ENCODE peak calls at places on chromosomes 6 and 20, in five cellular contexts. One of them, this sample, is unnamed.

GRCh38 chr6:167569879-167570278 is 245.0 kb downstream of the TTLL2 start:
- DNase-seq in CD4-positive, alpha-beta memory T cell: no peak
- DNase-seq in upper lobe of right lung: no peak
- DNase-seq in Panc1: no peak
- DNase-seq in heart right ventricle: no peak
- DNase-seq in this sample: no peak

GRCh38 chr6:137277971-137278602 is 58.9 kb upstream of the IFNGR1 start:
- DNase-seq in upper lobe of right lung: no peak
- DNase-seq in Panc1: peak
- DNase-seq in CD4-positive, alpha-beta memory T cell: no peak
- DNase-seq in heart right ventricle: no peak
- DNase-seq in this sample: no peak

GRCh38 chr6:34284563-34285545 is 36.0 kb upstream of the SMIM29 start:
- DNase-seq in CD4-positive, alpha-beta memory T cell: no peak
- DNase-seq in heart right ventricle: peak
- DNase-seq in Panc1: no peak
- DNase-seq in upper lobe of right lung: peak
- DNase-seq in this sample: no peak

GRCh38 chr20:30376767-30377658 is 880.5 kb upstream of the DEFB115 start:
- DNase-seq in heart right ventricle: peak
- DNase-seq in upper lobe of right lung: peak
- DNase-seq in Panc1: peak
- DNase-seq in CD4-positive, alpha-beta memory T cell: peak
- DNase-seq in this sample: peak

GRCh38 chr6:147695819-147696218 is 187.3 kb downstream of the SAMD5 start:
- DNase-seq in upper lobe of right lung: no peak
- DNase-seq in heart right ventricle: no peak
- DNase-seq in CD4-positive, alpha-beta memory T cell: no peak
- DNase-seq in Panc1: no peak
- DNase-seq in this sample: no peak

GRCh38 chr6:4666886-4667513 is 109.2 kb upstream of the CDYL start:
- DNase-seq in Panc1: no peak
- DNase-seq in heart right ventricle: no peak
- DNase-seq in upper lobe of right lung: no peak
- DNase-seq in CD4-positive, alpha-beta memory T cell: no peak
- DNase-seq in this sample: no peak

GRCh38 chr20:22789661-22790060 is 205.3 kb upstream of the FOXA2 start:
- DNase-seq in upper lobe of right lung: no peak
- DNase-seq in Panc1: no peak
- DNase-seq in heart right ventricle: no peak
- DNase-seq in CD4-positive, alpha-beta memory T cell: no peak
- DNase-seq in this sample: no peak

GRCh38 chr20:38649275-38649891 is 47.8 kb downstream of the ARHGAP40 start:
- DNase-seq in upper lobe of right lung: no peak
- DNase-seq in heart right ventricle: no peak
- DNase-seq in Panc1: no peak
- DNase-seq in CD4-positive, alpha-beta memory T cell: no peak
- DNase-seq in this sample: no peak

GRCh38 chr6:125850361-125850760 is 59.6 kb downstream of the NCOA7 start:
- DNase-seq in heart right ventricle: no peak
- DNase-seq in CD4-positive, alpha-beta memory T cell: no peak
- DNase-seq in upper lobe of right lung: no peak
- DNase-seq in Panc1: no peak
- DNase-seq in this sample: no peak

GRCh38 chr20:4961746-4962145 is 39.6 kb downstream of the SLC23A2 start:
- DNase-seq in upper lobe of right lung: no peak
- DNase-seq in Panc1: no peak
- DNase-seq in heart right ventricle: no peak
- DNase-seq in CD4-positive, alpha-beta memory T cell: peak
- DNase-seq in this sample: no peak

GRCh38 chr6:92945799-92946198 is 473.6 kb downstream of the EPHA7 start:
- DNase-seq in Panc1: peak
- DNase-seq in heart right ventricle: no peak
- DNase-seq in upper lobe of right lung: no peak
- DNase-seq in CD4-positive, alpha-beta memory T cell: no peak
- DNase-seq in this sample: no peak

GRCh38 chr6:122789862-122790739 is 1.0 kb downstream of the SMPDL3A start:
- DNase-seq in heart right ventricle: peak
- DNase-seq in Panc1: peak
- DNase-seq in upper lobe of right lung: peak
- DNase-seq in CD4-positive, alpha-beta memory T cell: no peak
- DNase-seq in this sample: no peak

GRCh38 chr20:58005581-58006345 is 222.7 kb downstream of the ANKRD60 start:
- DNase-seq in CD4-positive, alpha-beta memory T cell: no peak
- DNase-seq in upper lobe of right lung: no peak
- DNase-seq in heart right ventricle: no peak
- DNase-seq in Panc1: no peak
- DNase-seq in this sample: no peak

GRCh38 chr20:17873410-17874270 is 95.0 kb downstream of the SNX5 start:
- DNase-seq in heart right ventricle: peak
- DNase-seq in CD4-positive, alpha-beta memory T cell: no peak
- DNase-seq in Panc1: no peak
- DNase-seq in upper lobe of right lung: peak
- DNase-seq in this sample: no peak

GRCh38 chr6:16391451-16391912 is 153.1 kb downstream of the GMPR start:
- DNase-seq in CD4-positive, alpha-beta memory T cell: no peak
- DNase-seq in heart right ventricle: no peak
- DNase-seq in upper lobe of right lung: no peak
- DNase-seq in Panc1: no peak
- DNase-seq in this sample: no peak

GRCh38 chr20:57118107-57118769 is 148.2 kb downstream of the BMP7 start:
- DNase-seq in upper lobe of right lung: no peak
- DNase-seq in heart right ventricle: no peak
- DNase-seq in CD4-positive, alpha-beta memory T cell: no peak
- DNase-seq in Panc1: no peak
- DNase-seq in this sample: no peak

GRCh38 chr20:49620364-49621240 is 52.7 kb upstream of the PTGIS start:
- DNase-seq in Panc1: no peak
- DNase-seq in CD4-positive, alpha-beta memory T cell: peak
- DNase-seq in upper lobe of right lung: peak
- DNase-seq in heart right ventricle: no peak
- DNase-seq in this sample: no peak

GRCh38 chr20:43853174-43853803 is 61.4 kb upstream of the TOX2 start:
- DNase-seq in upper lobe of right lung: no peak
- DNase-seq in Panc1: no peak
- DNase-seq in CD4-positive, alpha-beta memory T cell: no peak
- DNase-seq in heart right ventricle: no peak
- DNase-seq in this sample: no peak

GRCh38 chr20:30816182-30816645 is 441.2 kb upstream of the DEFB115 start:
- DNase-seq in CD4-positive, alpha-beta memory T cell: no peak
- DNase-seq in upper lobe of right lung: no peak
- DNase-seq in heart right ventricle: peak
- DNase-seq in Panc1: no peak
- DNase-seq in this sample: no peak

GRCh38 chr6:129679758-129680157 is 30.2 kb downstream of the ARHGAP18 start:
- DNase-seq in heart right ventricle: no peak
- DNase-seq in upper lobe of right lung: no peak
- DNase-seq in CD4-positive, alpha-beta memory T cell: no peak
- DNase-seq in Panc1: no peak
- DNase-seq in this sample: no peak

GRCh38 chr6:87968435-87969278 is 79.0 kb upstream of the SPACA1 start:
- DNase-seq in heart right ventricle: no peak
- DNase-seq in Panc1: no peak
- DNase-seq in CD4-positive, alpha-beta memory T cell: no peak
- DNase-seq in upper lobe of right lung: peak
- DNase-seq in this sample: no peak

GRCh38 chr20:46237221-46237620 is 71.1 kb downstream of the CDH22 start:
- DNase-seq in Panc1: no peak
- DNase-seq in upper lobe of right lung: no peak
- DNase-seq in CD4-positive, alpha-beta memory T cell: no peak
- DNase-seq in heart right ventricle: no peak
- DNase-seq in this sample: no peak

GRCh38 chr6:125986956-125987617 is 747 bp downstream of the TRMT11 start:
- DNase-seq in upper lobe of right lung: no peak
- DNase-seq in heart right ventricle: no peak
- DNase-seq in Panc1: peak
- DNase-seq in CD4-positive, alpha-beta memory T cell: no peak
- DNase-seq in this sample: no peak

GRCh38 chr20:4444404-4444803 is 277.3 kb upstream of the PRND start:
- DNase-seq in upper lobe of right lung: no peak
- DNase-seq in CD4-positive, alpha-beta memory T cell: no peak
- DNase-seq in Panc1: no peak
- DNase-seq in heart right ventricle: no peak
- DNase-seq in this sample: no peak

GRCh38 chr6:108921547-108922331 is 73.5 kb downstream of the ARMC2 start:
- DNase-seq in upper lobe of right lung: no peak
- DNase-seq in Panc1: no peak
- DNase-seq in CD4-positive, alpha-beta memory T cell: no peak
- DNase-seq in heart right ventricle: no peak
- DNase-seq in this sample: no peak

GRCh38 chr6:57135885-57136284 is 36.2 kb upstream of the BAG2 start:
- DNase-seq in upper lobe of right lung: no peak
- DNase-seq in Panc1: no peak
- DNase-seq in heart right ventricle: no peak
- DNase-seq in CD4-positive, alpha-beta memory T cell: no peak
- DNase-seq in this sample: no peak

DNA sequence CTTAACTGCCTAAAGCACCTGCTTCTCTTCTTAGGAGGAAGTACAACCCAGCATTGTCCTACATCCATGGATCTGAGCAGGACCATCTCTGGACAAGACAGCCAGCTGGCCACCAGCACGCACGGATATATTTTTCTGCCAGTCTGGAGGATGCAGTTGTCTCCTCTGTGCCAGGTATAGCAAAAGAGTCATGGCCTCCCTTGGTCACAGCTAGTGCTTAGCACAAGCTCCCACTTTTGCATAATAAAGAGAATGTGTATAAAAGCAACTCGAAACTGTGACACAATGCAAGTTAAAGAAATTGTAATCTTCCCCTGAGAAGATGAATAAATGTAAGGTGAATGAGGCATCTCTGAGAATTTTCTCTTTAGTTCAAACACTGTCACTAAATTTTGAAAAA is 267.8 kb upstream of the MANEA start:
- DNase-seq in CD4-positive, alpha-beta memory T cell: no peak
- DNase-seq in Panc1: no peak
- DNase-seq in upper lobe of right lung: no peak
- DNase-seq in heart right ventricle: no peak
- DNase-seq in this sample: no peak
- H3K4me3 ChIP-seq in CD4-positive, alpha-beta memory T cell: no peak
- H3K4me3 ChIP-seq in Panc1: no peak
- H3K4me3 ChIP-seq in upper lobe of right lung: no peak
- H3K4me3 ChIP-seq in heart right ventricle: no peak
- H3K4me3 ChIP-seq in this sample: no peak

GRCh38 chr20:62121776-62122658 is at the start of gene LSM14B:
- DNase-seq in upper lobe of right lung: peak
- DNase-seq in CD4-positive, alpha-beta memory T cell: peak
- DNase-seq in Panc1: peak
- DNase-seq in heart right ventricle: peak
- DNase-seq in this sample: peak

GRCh38 chr20:62123450-62124118 is 1.3 kb downstream of the LSM14B start:
- DNase-seq in CD4-positive, alpha-beta memory T cell: no peak
- DNase-seq in heart right ventricle: no peak
- DNase-seq in Panc1: no peak
- DNase-seq in upper lobe of right lung: no peak
- DNase-seq in this sample: no peak

GRCh38 chr20:62120990-62121775 is 1.1 kb upstream of the LSM14B start:
- DNase-seq in CD4-positive, alpha-beta memory T cell: no peak
- DNase-seq in Panc1: no peak
- DNase-seq in upper lobe of right lung: peak
- DNase-seq in heart right ventricle: no peak
- DNase-seq in this sample: peak

GRCh38 chr20:62120365-62120762 is 1.9 kb upstream of the LSM14B start:
- DNase-seq in Panc1: no peak
- DNase-seq in heart right ventricle: no peak
- DNase-seq in CD4-positive, alpha-beta memory T cell: no peak
- DNase-seq in upper lobe of right lung: no peak
- DNase-seq in this sample: no peak

DNA sequence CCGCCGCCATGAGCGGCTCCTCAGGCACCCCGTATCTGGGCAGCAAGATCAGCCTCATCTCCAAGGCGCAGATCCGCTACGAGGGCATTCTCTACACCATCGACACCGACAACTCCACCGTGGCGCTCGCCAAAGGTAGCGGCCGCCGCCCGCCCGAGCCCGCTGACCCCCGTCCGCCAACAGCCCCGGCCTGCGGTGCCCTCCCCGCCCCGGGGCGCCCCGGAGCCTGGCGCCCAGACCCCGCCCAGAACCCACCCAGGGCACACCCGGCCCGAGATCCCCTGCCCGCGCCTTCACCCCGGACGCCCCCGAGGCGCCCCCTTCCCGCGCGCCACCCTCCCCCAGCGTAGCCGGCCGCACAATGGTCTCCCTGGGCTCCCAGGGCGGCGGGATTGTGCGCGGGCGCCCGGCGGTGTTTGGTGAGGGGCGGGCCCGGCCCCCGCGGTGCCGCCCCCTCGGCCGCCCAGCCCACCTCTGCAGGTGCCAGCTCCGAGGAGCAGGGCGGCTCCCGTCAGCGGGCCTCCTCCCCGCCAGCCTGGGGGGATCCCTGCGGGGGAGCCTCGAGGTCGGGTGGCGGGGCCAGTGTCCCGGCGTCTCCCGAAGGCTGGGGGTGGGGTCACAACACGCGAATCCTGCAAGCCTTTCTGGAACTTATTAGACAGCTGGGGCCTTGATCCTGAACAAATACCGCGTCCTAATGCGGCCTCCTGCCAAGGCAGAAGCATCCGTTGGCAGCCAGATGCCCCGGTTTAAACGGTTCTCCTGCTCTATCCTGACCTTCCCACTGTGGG is 579 bp downstream of the LSM14B start:
- DNase-seq in Panc1: no peak
- DNase-seq in CD4-positive, alpha-beta memory T cell: peak
- DNase-seq in heart right ventricle: peak
- DNase-seq in upper lobe of right lung: peak
- DNase-seq in this sample: peak
- H3K27ac ChIP-seq in Panc1: peak
- H3K27ac ChIP-seq in CD4-positive, alpha-beta memory T cell: peak
- H3K27ac ChIP-seq in heart right ventricle: peak
- H3K27ac ChIP-seq in upper lobe of right lung: peak
- H3K27ac ChIP-seq in this sample: peak

GRCh38 chr6:110781522-110782200 is 33.6 kb downstream of the CDK19 start:
- DNase-seq in Panc1: no peak
- DNase-seq in CD4-positive, alpha-beta memory T cell: no peak
- DNase-seq in upper lobe of right lung: no peak
- DNase-seq in heart right ventricle: no peak
- DNase-seq in this sample: no peak
- H3K4me3 ChIP-seq in Panc1: no peak
- H3K4me3 ChIP-seq in CD4-positive, alpha-beta memory T cell: no peak
- H3K4me3 ChIP-seq in upper lobe of right lung: no peak
- H3K4me3 ChIP-seq in heart right ventricle: no peak
- H3K4me3 ChIP-seq in this sample: no peak

GRCh38 chr6:69832558-69832957 is 33.8 kb upstream of the COL19A1 start:
- DNase-seq in Panc1: no peak
- DNase-seq in upper lobe of right lung: no peak
- DNase-seq in CD4-positive, alpha-beta memory T cell: no peak
- DNase-seq in heart right ventricle: no peak
- DNase-seq in this sample: no peak

GRCh38 chr6:69835414-69836179 is 30.8 kb upstream of the COL19A1 start:
- DNase-seq in Panc1: peak
- DNase-seq in upper lobe of right lung: no peak
- DNase-seq in CD4-positive, alpha-beta memory T cell: peak
- DNase-seq in heart right ventricle: no peak
- DNase-seq in this sample: no peak
- H3K27ac ChIP-seq in Panc1: no peak
- H3K27ac ChIP-seq in upper lobe of right lung: no peak
- H3K27ac ChIP-seq in CD4-positive, alpha-beta memory T cell: no peak
- H3K27ac ChIP-seq in heart right ventricle: no peak
- H3K27ac ChIP-seq in this sample: no peak

GRCh38 chr6:25193147-25193864 is 85.9 kb upstream of the CARMIL1 start:
- DNase-seq in heart right ventricle: no peak
- DNase-seq in Panc1: peak
- DNase-seq in upper lobe of right lung: no peak
- DNase-seq in CD4-positive, alpha-beta memory T cell: no peak
- DNase-seq in this sample: no peak
- H3K4me3 ChIP-seq in heart right ventricle: no peak
- H3K4me3 ChIP-seq in Panc1: no peak
- H3K4me3 ChIP-seq in upper lobe of right lung: no peak
- H3K4me3 ChIP-seq in CD4-positive, alpha-beta memory T cell: no peak
- H3K4me3 ChIP-seq in this sample: no peak